ENCODE peak calls at places on chromosome 4, in five cellular contexts. K, B, O, I and N are unnamed samples. For H3K4me1, the result is how much of the 10 kb centered on the place peaks cover.

GRCh38 chr4:6900181-6900812 is 9.3 kb upstream of the TBC1D14 start:
- DNase-seq in I (no peak), B (no peak), K (no peak), O (no peak), N (no peak)

GRCh38 chr4:154836513-154836912 is 55.4 kb downstream of the RBM46 start:
- DNase-seq in I (no peak), B (no peak), O (no peak), K (no peak), N (no peak)

GRCh38 chr4:85610450-85610849 is 135.5 kb downstream of the ARHGAP24 start:
- DNase-seq in B (no peak), K (no peak), I (no peak), O (no peak), N (no peak)

GRCh38 chr4:156294577-156294976 is 340.9 kb upstream of the CTSO start:
- DNase-seq in B (no peak), O (no peak), I (no peak), K (peak), N (no peak)

GRCh38 chr4:153022233-153022632 is 86.1 kb downstream of the FHDC1 start:
- DNase-seq in O (no peak), I (no peak), B (peak), K (peak), N (no peak)

GRCh38 chr4:169030575-169030982 is 20.5 kb upstream of the CBR4 start:
- DNase-seq in B (no peak), K (no peak), I (no peak), O (no peak), N (no peak)

GRCh38 chr4:144174401-144175067 is 34.0 kb upstream of the GYPA start:
- DNase-seq in K (peak), I (no peak), O (no peak), B (no peak), N (no peak)

GRCh38 chr4:187485676-187486075 is 509.9 kb upstream of the ZFP42 start:
- DNase-seq in I (no peak), B (no peak), O (no peak), K (no peak), N (no peak)

GRCh38 chr4:168388890-168389289 is 70.3 kb upstream of the DDX60 start:
- DNase-seq in O (no peak), B (no peak), K (peak), I (no peak), N (no peak)

GRCh38 chr4:73341454-73341853 is 62.6 kb upstream of the ALB start:
- DNase-seq in O (no peak), B (no peak), I (no peak), K (peak), N (no peak)

GRCh38 chr4:25089058-25089763 is 58.5 kb upstream of the LGI2 start:
- DNase-seq in K (no peak), B (no peak), I (no peak), O (no peak), N (no peak)

GRCh38 chr4:135243960-135244561 is 1042.5 kb upstream of the PABPC4L start:
- DNase-seq in O (no peak), K (no peak), I (no peak), B (no peak), N (no peak)

GRCh38 chr4:95129036-95129435 is 371.3 kb downstream of the BMPR1B start:
- DNase-seq in K (no peak), B (no peak), I (no peak), O (no peak), N (no peak)

GRCh38 chr4:185359767-185360446 is 35.8 kb downstream of the LRP2BP start:
- DNase-seq in O (no peak), I (no peak), B (no peak), K (no peak), N (no peak)

GRCh38 chr4:177287298-177287697 is 22.4 kb upstream of the NEIL3 start:
- DNase-seq in B (no peak), I (no peak), O (no peak), K (no peak), N (no peak)

GRCh38 chr4:23856630-23857029 is 33.2 kb downstream of the PPARGC1A start:
- DNase-seq in K (peak), B (peak), O (no peak), I (no peak), N (no peak)

GRCh38 chr4:136009258-136009832 is 1522.9 kb downstream of the PCDH18 start:
- DNase-seq in K (no peak), O (no peak), I (no peak), B (no peak), N (no peak)

GRCh38 chr4:100366213-100366612 is 151.6 kb downstream of the EMCN start:
- DNase-seq in K (no peak), I (no peak), B (no peak), O (no peak), N (no peak)

GRCh38 chr4:184506527-184507121 is 32.3 kb upstream of the IRF2 start:
- DNase-seq in O (no peak), I (no peak), B (no peak), K (no peak), N (no peak)

GRCh38 chr4:53479731-53480525 is 102.5 kb downstream of the FIP1L1 start:
- DNase-seq in K (no peak), O (no peak), B (no peak), I (no peak), N (no peak)

GRCh38 chr4:156568479-156568878 is 403.1 kb downstream of the PDGFC start:
- DNase-seq in I (no peak), K (no peak), B (no peak), O (no peak), N (no peak)

GRCh38 chr4:170400346-170400745 is 310.6 kb upstream of the AADAT start:
- DNase-seq in O (no peak), K (no peak), B (no peak), I (no peak), N (no peak)

GRCh38 chr4:6668391-6668790 is 25.3 kb upstream of the S100P start:
- DNase-seq in I (no peak), O (no peak), K (no peak), B (no peak), N (no peak)

GRCh38 chr4:41533685-41534084 is 4.3 kb upstream of the LIMCH1 start:
- DNase-seq in I (no peak), O (no peak), B (no peak), K (no peak), N (no peak)

GRCh38 chr4:8401665-8402064 is 38.9 kb downstream of the ACOX3 start:
- DNase-seq in K (no peak), B (peak), O (no peak), I (no peak), N (no peak)

GRCh38 chr4:122576261-122577188 is 44.3 kb downstream of the IL21 start:
- DNase-seq in O (no peak), K (peak), I (no peak), B (no peak), N (no peak)

GRCh38 chr4:70706516-70706915 is 15.2 kb upstream of the RUFY3 start:
- DNase-seq in I (no peak), B (no peak), K (no peak), O (no peak), N (no peak)

GRCh38 chr4:114180481-114180880 is 201.0 kb upstream of the ARSJ start:
- DNase-seq in B (no peak), I (peak), O (no peak), K (peak), N (peak)

GRCh38 chr4:140826701-140827027 is 70.5 kb upstream of the TBC1D9 start:
- DNase-seq in K (no peak), O (no peak), I (no peak), B (no peak), N (no peak)

GRCh38 chr4:3010998-3011397 is 47.6 kb downstream of the GRK4 start:
- DNase-seq in O (no peak), I (peak), K (no peak), B (no peak), N (no peak)

GRCh38 chr4:113781439-113782040 is 20.0 kb upstream of the CAMK2D start:
- DNase-seq in K (peak), B (no peak), I (no peak), O (no peak), N (no peak)

GRCh38 chr4:3440979-3441500 is 728 bp upstream of the HGFAC start:
- DNase-seq in O (no peak), I (no peak), B (no peak), K (no peak), N (no peak)

GRCh38 chr4:94504545-94504944 is 52.8 kb downstream of the PDLIM5 start:
- DNase-seq in I (no peak), O (no peak), K (no peak), B (no peak), N (no peak)

GRCh38 chr4:126705271-126705670 is 927.5 kb upstream of the INTU start:
- DNase-seq in O (no peak), B (no peak), I (no peak), K (no peak), N (no peak)

GRCh38 chr4:151175754-151176153 is 76.3 kb downstream of the RPS3A start:
- DNase-seq in O (no peak), B (no peak), I (no peak), K (no peak), N (no peak)

GRCh38 chr4:151176711-151177110 is 77.3 kb downstream of the RPS3A start:
- DNase-seq in O (no peak), I (no peak), B (no peak), K (no peak), N (no peak)

GRCh38 chr4:151174784-151175183 is 75.4 kb downstream of the RPS3A start:
- DNase-seq in O (no peak), B (no peak), K (no peak), I (no peak), N (no peak)

GRCh38 chr4:151175204-151175603 is 75.8 kb downstream of the RPS3A start:
- DNase-seq in K (no peak), O (no peak), I (peak), B (no peak), N (no peak)

GRCh38 chr4:151173751-151174325 is 74.4 kb downstream of the RPS3A start:
- DNase-seq in O (no peak), K (no peak), I (peak), B (no peak), N (no peak)
- H3K4me1 ChIP-seq in O (under half), K (under half), I (under half), B (under half), N (under half)

DNA sequence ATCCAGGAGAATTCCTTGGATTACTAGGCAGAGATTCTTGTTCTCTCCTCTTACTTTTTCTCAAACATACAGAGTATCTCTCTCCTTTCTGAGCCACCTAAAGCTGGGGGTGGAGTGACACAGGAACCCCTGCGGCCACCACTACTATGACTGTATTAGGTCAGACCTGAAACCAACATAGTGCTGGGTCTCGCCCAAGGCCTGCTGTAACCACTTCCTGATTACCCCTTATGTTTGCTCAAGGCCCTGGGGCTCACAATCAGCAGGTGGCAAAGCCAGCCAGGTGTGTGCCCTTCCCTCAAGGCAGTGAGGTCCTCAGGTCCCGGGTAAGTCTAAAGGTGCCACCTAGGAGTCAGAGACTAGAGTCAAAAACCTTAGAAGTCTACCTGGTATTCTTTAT is 166.4 kb downstream of the PARM1 start:
- DNase-seq in O (no peak), K (peak), I (no peak), B (no peak), N (no peak)
- H3K4me1 ChIP-seq in O (under half), K (under half), I (under half), B (under half), N (under half)

DNA sequence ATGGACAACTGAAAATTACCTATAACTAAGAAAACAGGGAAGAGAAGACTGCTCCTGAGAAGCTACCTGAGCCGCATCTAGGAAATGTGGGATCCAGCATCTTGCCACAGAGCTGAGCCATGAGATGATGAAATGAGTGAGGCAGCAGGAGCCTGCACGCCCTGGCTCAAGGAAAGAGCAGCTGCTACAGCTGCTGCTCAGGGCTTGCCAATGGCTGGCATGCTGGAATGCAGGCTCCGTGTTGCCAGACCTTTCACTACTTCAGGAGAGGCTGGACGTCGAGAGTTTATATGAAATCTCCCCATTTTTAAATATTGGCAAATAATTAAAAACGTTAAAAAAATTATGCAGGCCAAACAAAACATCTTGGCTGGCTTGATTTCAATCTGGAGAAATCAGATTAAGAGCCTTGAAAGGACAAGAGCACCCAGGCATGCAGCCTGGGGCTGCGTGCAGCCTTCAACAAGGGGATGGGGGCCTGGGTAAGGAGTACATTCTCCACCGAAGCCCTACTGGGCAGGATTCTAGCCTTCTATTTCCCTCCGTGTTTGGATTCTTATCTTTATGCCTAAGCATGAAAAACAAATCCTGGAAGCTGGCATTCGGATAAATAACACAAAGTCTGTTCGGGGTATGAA is 227.6 kb downstream of the NR3C2 start:
- DNase-seq in I (peak), B (no peak), O (no peak), K (no peak), N (no peak)
- H3K4me1 ChIP-seq in I (under half), B (under half), O (under half), K (under half), N (under half)

DNA sequence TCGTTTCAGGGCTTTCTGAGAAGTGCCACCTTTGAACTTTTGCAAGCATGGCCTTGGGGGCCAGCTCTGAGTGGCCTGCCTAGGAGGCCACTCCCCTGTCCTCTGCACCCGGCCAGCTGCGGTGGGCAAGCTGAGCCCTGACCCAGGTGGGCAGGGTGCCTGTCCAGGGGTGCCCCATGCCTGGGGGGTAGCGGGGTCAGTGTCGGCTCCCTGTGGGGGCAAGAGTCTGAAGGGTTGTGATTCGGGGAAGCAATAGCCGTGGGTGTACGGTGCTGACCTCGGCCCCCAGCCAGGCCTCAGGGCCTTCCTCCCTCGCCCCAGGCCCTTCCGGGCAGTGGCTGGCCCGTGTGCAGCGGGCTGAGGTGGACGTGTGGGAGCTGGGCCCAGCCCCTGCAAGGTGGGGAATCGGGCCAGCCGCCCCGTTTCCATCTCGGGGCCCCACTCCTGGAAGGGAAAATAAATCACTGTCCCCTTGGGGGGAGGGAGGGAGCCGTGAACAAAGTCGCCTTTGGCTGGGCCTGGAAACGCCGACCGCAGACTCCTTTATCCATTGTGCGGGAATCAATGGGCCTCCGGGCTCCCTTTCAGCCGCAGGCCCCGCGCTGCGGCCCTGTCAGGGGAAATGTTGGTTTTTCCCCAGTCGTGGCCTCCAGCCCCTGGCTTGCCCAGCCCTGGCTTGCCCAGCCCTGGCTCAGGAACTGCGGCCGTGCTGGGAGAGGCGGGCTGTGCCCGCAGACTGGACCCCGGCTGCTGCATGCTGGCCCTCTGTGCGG is 3.2 kb downstream of the FGFRL1 start:
- DNase-seq in I (no peak), K (no peak), O (no peak), B (no peak), N (no peak)
- H3K4me1 ChIP-seq in I (under half), K (under half), O (under half), B (under half), N (under half)

DNA sequence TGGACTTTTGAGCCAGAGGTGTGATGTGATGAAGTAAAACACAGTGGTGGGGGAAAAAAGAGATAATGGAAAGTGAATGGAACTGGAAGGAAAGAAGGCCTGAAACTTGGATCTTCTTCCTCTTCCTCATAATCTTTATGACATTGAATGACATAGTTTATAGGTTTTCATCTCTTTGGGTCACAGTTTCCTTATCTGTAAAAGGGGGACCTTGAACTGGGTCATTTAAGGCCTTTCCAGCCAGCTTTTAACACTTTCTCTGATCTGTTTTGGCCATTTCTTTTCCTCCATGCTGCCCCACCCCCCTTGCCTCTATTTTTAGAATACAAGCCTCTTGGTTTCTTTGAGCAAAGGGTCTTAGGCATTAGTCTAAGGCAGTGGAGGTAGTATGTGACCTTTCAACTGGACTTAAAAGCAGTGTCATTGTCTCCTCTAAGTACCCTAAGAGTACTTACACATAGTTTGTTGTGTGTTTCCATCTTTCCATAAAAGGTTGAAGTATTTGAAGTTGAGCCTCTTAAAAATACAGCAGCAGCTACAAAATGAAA is 7.8 kb downstream of the CPEB2 start:
- DNase-seq in O (no peak), B (no peak), K (peak), I (no peak), N (no peak)
- H3K4me1 ChIP-seq in O (under half), B (half or more), K (under half), I (under half), N (half or more)

DNA sequence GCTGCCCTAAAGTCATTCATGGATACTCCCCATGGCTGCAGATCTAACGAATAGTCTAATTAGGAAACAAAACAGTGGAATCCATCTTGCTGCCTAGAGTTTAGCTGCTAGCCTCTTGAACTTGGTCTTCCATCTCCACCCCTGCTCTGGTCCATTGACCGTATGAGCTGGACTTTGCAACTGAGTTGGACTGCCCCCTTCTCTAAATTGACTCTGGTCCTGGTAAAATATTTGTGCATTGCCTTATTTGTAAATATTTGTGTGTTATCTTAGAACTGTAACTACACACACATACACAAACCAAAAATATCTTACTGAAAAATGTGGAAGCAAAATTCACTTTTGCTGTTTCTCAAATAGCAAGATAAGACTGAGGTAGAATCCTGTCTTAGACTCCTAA is 181.3 kb downstream of the NWD2 start:
- DNase-seq in K (no peak), O (no peak), I (no peak), B (no peak), N (no peak)
- H3K4me1 ChIP-seq in K (under half), O (under half), I (under half), B (under half), N (under half)

GRCh38 chr4:55730143-55730931 is 89.3 kb upstream of the EXOC1L start:
- DNase-seq in I (no peak), O (no peak), B (no peak), K (peak), N (no peak)
- H3K4me1 ChIP-seq in I (under half), O (under half), B (under half), K (under half), N (under half)

GRCh38 chr4:16731776-16732380 is 166.6 kb downstream of the LDB2 start:
- DNase-seq in I (no peak), B (no peak), K (no peak), O (no peak), N (no peak)
- H3K4me1 ChIP-seq in I (under half), B (under half), K (under half), O (under half), N (under half)